ENCODE peak calls at places on chromosomes 2 and 18, in six cellular contexts. H, O, E, S, J and P are unnamed samples.
A peak's percentile ranks its signal among the peaks of the same experiment; 100 is the strongest.

GRCh38 chr2:39158351-39158750 is 37.5 kb upstream of the SOS1 start:
- DNase-seq in H (no peak), O (no peak), E (no peak), S (no peak), J (no peak), P (no peak)

GRCh38 chr2:131043199-131044077 is 49.8 kb downstream of the FAM168B start:
- DNase-seq in H (no peak), O (no peak), E (no peak), S (no peak), J (no peak), P (no peak)

GRCh38 chr2:222293660-222294630 is 4.9 kb downstream of the PAX3 start:
- DNase-seq in H (no peak), O (no peak), E (no peak), S (no peak), J (no peak), P (no peak)

GRCh38 chr2:81196933-81197628 is 892.5 kb upstream of the LRRTM1 start:
- DNase-seq in H (no peak), O (peak; percentile 35), E (no peak), S (no peak), J (no peak), P (no peak)

GRCh38 chr2:67797801-67798535 is 264.8 kb downstream of the C1D start:
- DNase-seq in H (no peak), O (no peak), E (no peak), S (no peak), J (no peak), P (no peak)

GRCh38 chr2:225090746-225091145 is 48.5 kb upstream of the DOCK10 start:
- DNase-seq in H (no peak), O (no peak), E (no peak), S (no peak), J (no peak), P (no peak)

GRCh38 chr2:226773291-226773690 is 26.3 kb downstream of the IRS1 start:
- DNase-seq in H (no peak), O (no peak), E (no peak), S (no peak), J (no peak), P (no peak)

GRCh38 chr2:25844089-25844488 is 34.2 kb downstream of the ASXL2 start:
- DNase-seq in H (no peak), O (no peak), E (no peak), S (no peak), J (no peak), P (no peak)

GRCh38 chr2:165839610-165840009 is 45.6 kb upstream of the GALNT3 start:
- DNase-seq in H (no peak), O (no peak), E (no peak), S (no peak), J (no peak), P (no peak)

GRCh38 chr18:23690505-23691068 is 1.3 kb downstream of the LAMA3 start:
- DNase-seq in H (no peak), O (no peak), E (no peak), S (no peak), J (no peak), P (peak; percentile 4)

GRCh38 chr2:54013996-54014395 is 43.2 kb upstream of the PSME4 start:
- DNase-seq in H (no peak), O (no peak), E (no peak), S (no peak), J (no peak), P (no peak)

GRCh38 chr2:213238753-213239591 is 45.3 kb upstream of the SPAG16 start:
- DNase-seq in H (no peak), O (peak; percentile 50), E (no peak), S (no peak), J (no peak), P (no peak)

GRCh38 chr2:100520224-100520623 is 42.6 kb upstream of the PDCL3 start:
- DNase-seq in H (no peak), O (no peak), E (no peak), S (no peak), J (no peak), P (no peak)

GRCh38 chr18:76822510-76823165 is at the start of gene ZNF236:
- DNase-seq in H (peak; percentile 54), O (peak; percentile 74), E (peak; percentile 74), S (peak; percentile 91), J (peak; percentile 71), P (peak; percentile 81)

GRCh38 chr2:237820421-237820820 is 21.8 kb downstream of the RBM44 start:
- DNase-seq in H (no peak), O (no peak), E (no peak), S (no peak), J (no peak), P (no peak)

GRCh38 chr2:98390571-98391476 is 44.6 kb downstream of the CNGA3 start:
- DNase-seq in H (no peak), O (no peak), E (no peak), S (no peak), J (no peak), P (no peak)